ENCODE peak calls at places on chromosomes 12 and 14, in seven cellular contexts. X, S, A, E, B, K and N are unnamed samples.

GRCh38 chr14:54976316-54976715 is 50.6 kb downstream of the WDHD1 start:
- DNase-seq in X (peak; percentile 60), S (no peak), A (no peak), E (no peak), B (peak; percentile 70), K (peak; percentile 50), N (no peak)

GRCh38 chr14:33056213-33056612 is 117.5 kb downstream of the NPAS3 start:
- DNase-seq in X (no peak), S (no peak), A (no peak), E (no peak), B (no peak), K (no peak), N (no peak)

GRCh38 chr12:104357431-104357952 is 54.0 kb downstream of the EID3 start:
- DNase-seq in X (no peak), S (peak; percentile 20), A (no peak), E (no peak), B (peak; percentile 52), K (no peak), N (no peak)

GRCh38 chr12:108193922-108194321 is 64.8 kb downstream of the WSCD2 start:
- DNase-seq in X (no peak), S (no peak), A (no peak), E (peak; percentile 74), B (peak; percentile 21), K (peak; percentile 26), N (no peak)

GRCh38 chr12:108613548-108613947 is 15.7 kb upstream of the TMEM119 start:
- DNase-seq in X (no peak), S (no peak), A (no peak), E (no peak), B (no peak), K (no peak), N (no peak)

GRCh38 chr12:57724936-57725740 is 13.4 kb downstream of the AGAP2 start:
- DNase-seq in X (no peak), S (no peak), A (no peak), E (peak; percentile 30), B (no peak), K (no peak), N (no peak)

GRCh38 chr12:127273621-127274020 is 993.3 kb upstream of the TMEM132C start:
- DNase-seq in X (peak; percentile 65), S (no peak), A (no peak), E (no peak), B (no peak), K (peak; percentile 82), N (no peak)

GRCh38 chr12:94340568-94340967 is 119.1 kb downstream of the CEP83 start:
- DNase-seq in X (no peak), S (no peak), A (no peak), E (no peak), B (no peak), K (no peak), N (no peak)

GRCh38 chr12:45232771-45233372 is 17.0 kb downstream of the ANO6 start:
- DNase-seq in X (peak; percentile 95), S (no peak), A (peak; percentile 54), E (peak; percentile 83), B (peak; percentile 97), K (peak; percentile 98), N (no peak)

GRCh38 chr14:21723431-21724045 is 49.9 kb upstream of the OR4E1 start:
- DNase-seq in X (no peak), S (no peak), A (no peak), E (peak; percentile 96), B (no peak), K (peak; percentile 40), N (no peak)

DNA sequence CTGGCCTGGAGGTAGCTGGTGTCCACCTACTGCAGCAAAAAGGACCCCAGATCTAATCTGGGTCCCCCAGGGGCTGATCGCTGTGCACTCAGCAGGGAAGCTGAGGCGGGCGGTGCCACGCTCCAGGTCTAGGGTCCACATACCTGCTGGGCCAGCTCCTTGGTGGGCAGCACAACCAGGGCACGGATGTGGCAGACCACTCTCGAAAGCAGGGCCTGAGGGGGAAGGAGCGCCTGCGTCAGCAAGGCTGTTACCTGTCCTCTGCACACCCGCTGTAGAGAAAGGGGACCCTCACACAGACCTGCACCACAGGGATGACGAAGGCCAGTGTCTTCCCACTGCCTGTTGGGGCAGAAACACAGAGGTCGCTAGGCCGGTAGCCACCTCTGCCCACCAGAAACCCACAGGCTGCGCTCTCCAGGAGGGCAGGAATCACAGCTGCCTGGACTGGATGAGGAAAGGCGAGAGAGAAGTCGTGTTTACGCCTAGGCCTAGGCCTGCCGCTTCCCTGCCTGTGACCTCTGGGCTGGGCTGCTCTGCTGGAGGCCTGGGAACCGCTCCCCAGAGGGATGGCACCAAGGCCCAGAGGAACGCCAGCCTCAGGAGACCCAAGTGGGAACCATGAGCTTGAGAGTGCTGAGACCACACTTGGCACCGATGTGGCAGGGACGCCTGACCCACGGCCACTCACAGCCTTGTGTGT is 2.0 kb downstream of the DDX51 start:
- DNase-seq in X (no peak), S (peak; percentile 64), A (no peak), E (no peak), B (no peak), K (no peak), N (no peak)
- H3K4me3 ChIP-seq in X (no peak overlapping the region), S (no peak overlapping the region), A (peak overlapping the region; percentile 97), E (no peak overlapping the region), B (no peak overlapping the region), K (no peak overlapping the region), N (no peak overlapping the region)

GRCh38 chr14:50000215-50001145 is 107.6 kb downstream of the ARF6 start:
- DNase-seq in X (peak; percentile 96), S (peak; percentile 81), A (peak; percentile 49), E (peak; percentile 41), B (peak; percentile 67), K (peak; percentile 81), N (no peak)
- TF ChIP-seq CTCF in X (no peak), S (no peak), A (no peak), E (no peak), B (no peak), K (no peak), N (no peak)

GRCh38 chr12:11812558-11813421 is 163.3 kb downstream of the ETV6 start:
- DNase-seq in X (no peak), S (no peak), A (no peak), E (peak; percentile 70), B (peak; percentile 59), K (peak; percentile 22), N (no peak)
- H3K4me3 ChIP-seq in X (peak overlapping the region; percentile 13), S (peak overlapping the region; percentile 13), A (peak overlapping the region; percentile 57), E (peak overlapping the region; percentile 22), B (no peak overlapping the region), K (no peak overlapping the region), N (no peak overlapping the region)

GRCh38 chr14:100674428-100674827 is 52.3 kb upstream of the DLK1 start:
- DNase-seq in X (no peak), S (no peak), A (no peak), E (no peak), B (no peak), K (no peak), N (no peak)
- TF ChIP-seq CTCF in X (no peak), S (no peak), A (no peak), E (no peak), B (no peak), K (no peak), N (no peak)